ENCODE peak calls at places on chromosomes 11 and 22, in eight cellular contexts. R, G, T, F, M, S, I and P are unnamed samples.

GRCh38 chr11:111097191-111097590 is 148.3 kb upstream of the POU2AF2 start:
- DNase-seq in R (no peak), G (no peak), T (no peak), F (peak; percentile 54), M (peak; percentile 59), S (no peak), I (no peak), P (peak; percentile 63)

GRCh38 chr11:60252208-60252566 is 9.2 kb upstream of the MS4A4E start:
- DNase-seq in R (no peak), G (no peak), T (no peak), F (no peak), M (no peak), S (no peak), I (no peak), P (no peak)

GRCh38 chr22:28637225-28637624 is 42.4 kb downstream of the TTC28 start:
- DNase-seq in R (no peak), G (no peak), T (no peak), F (no peak), M (no peak), S (no peak), I (no peak), P (no peak)

GRCh38 chr22:20284471-20285086 is 16.5 kb upstream of the RTN4R start:
- DNase-seq in R (no peak), G (no peak), T (no peak), F (no peak), M (no peak), S (no peak), I (no peak), P (no peak)

GRCh38 chr11:128316541-128317206 is 270.7 kb downstream of the ETS1 start:
- DNase-seq in R (no peak), G (no peak), T (no peak), F (no peak), M (no peak), S (no peak), I (no peak), P (peak; percentile 53)

GRCh38 chr11:78218707-78219492 is 30.2 kb downstream of the USP35 start:
- DNase-seq in R (no peak), G (no peak), T (no peak), F (no peak), M (no peak), S (no peak), I (no peak), P (no peak)

GRCh38 chr11:80163011-80163410 is 722.2 kb upstream of the TENM4 start:
- DNase-seq in R (no peak), G (no peak), T (peak; percentile 15), F (no peak), M (no peak), S (no peak), I (no peak), P (peak; percentile 31)

GRCh38 chr22:23499845-23500500 is 80.1 kb downstream of the IGLL1 start:
- DNase-seq in R (no peak), G (no peak), T (no peak), F (peak; percentile 28), M (no peak), S (no peak), I (no peak), P (no peak)

GRCh38 chr11:14578551-14578956 is 58.4 kb upstream of the PSMA1 start:
- DNase-seq in R (peak; percentile 76), G (peak; percentile 3), T (no peak), F (no peak), M (no peak), S (peak; percentile 45), I (peak; percentile 5), P (peak; percentile 85)

GRCh38 chr11:58318532-58318931 is 40.3 kb downstream of the OR5B17 start:
- DNase-seq in R (no peak), G (no peak), T (peak; percentile 64), F (no peak), M (no peak), S (no peak), I (no peak), P (peak; percentile 61)

GRCh38 chr22:40797427-40797826 is 21.7 kb downstream of the SLC25A17 start:
- DNase-seq in R (no peak), G (no peak), T (peak; percentile 45), F (no peak), M (no peak), S (no peak), I (no peak), P (peak; percentile 43)

GRCh38 chr22:17436382-17436951 is 67.2 kb downstream of the CECR2 start:
- DNase-seq in R (no peak), G (no peak), T (no peak), F (no peak), M (no peak), S (no peak), I (no peak), P (no peak)

GRCh38 chr11:130180491-130180890 is 20.9 kb downstream of the ST14 start:
- DNase-seq in R (no peak), G (no peak), T (peak; percentile 71), F (no peak), M (no peak), S (no peak), I (no peak), P (no peak)

GRCh38 chr11:124276081-124276480 is 19.9 kb downstream of the OR8G5 start:
- DNase-seq in R (no peak), G (no peak), T (peak; percentile 7), F (no peak), M (no peak), S (no peak), I (no peak), P (peak; percentile 90)